ENCODE peak calls at places on chromosomes 16 and 17, in ten cellular contexts. One of them, this sample, is unnamed.

GRCh38 chr17:14297161-14297851 is 3.6 kb upstream of the HS3ST3B1 start:
- DNase-seq in posterior cingulate gyrus: no peak
- DNase-seq in ovary: peak
- DNase-seq in lung: peak
- DNase-seq in AG20443: peak
- DNase-seq in NCI-H460: no peak
- DNase-seq in NCI-H345: no peak
- DNase-seq in K562: no peak
- DNase-seq in activated CD4-positive, alpha-beta T cell treated with anti-CD3 and anti-CD28 coated beads for 48 hours: peak
- DNase-seq in fibroblast of pulmonary artery: peak
- DNase-seq in this sample: peak

GRCh38 chr17:72222971-72223370 is 102.2 kb downstream of the SOX9 start:
- DNase-seq in lung: no peak
- DNase-seq in posterior cingulate gyrus: no peak
- DNase-seq in ovary: no peak
- DNase-seq in K562: no peak
- DNase-seq in fibroblast of pulmonary artery: no peak
- DNase-seq in activated CD4-positive, alpha-beta T cell treated with anti-CD3 and anti-CD28 coated beads for 48 hours: no peak
- DNase-seq in AG20443: no peak
- DNase-seq in NCI-H460: no peak
- DNase-seq in NCI-H345: no peak
- DNase-seq in this sample: no peak

GRCh38 chr17:19508327-19508867 is 25.3 kb upstream of the SLC47A1 start:
- DNase-seq in lung: peak
- DNase-seq in fibroblast of pulmonary artery: no peak
- DNase-seq in NCI-H460: no peak
- DNase-seq in K562: no peak
- DNase-seq in NCI-H345: peak
- DNase-seq in ovary: peak
- DNase-seq in AG20443: peak
- DNase-seq in posterior cingulate gyrus: peak
- DNase-seq in activated CD4-positive, alpha-beta T cell treated with anti-CD3 and anti-CD28 coated beads for 48 hours: no peak
- DNase-seq in this sample: no peak

GRCh38 chr16:75238132-75238852 is 13.1 kb downstream of the BCAR1 start:
- DNase-seq in AG20443: peak
- DNase-seq in NCI-H460: no peak
- DNase-seq in NCI-H345: peak
- DNase-seq in activated CD4-positive, alpha-beta T cell treated with anti-CD3 and anti-CD28 coated beads for 48 hours: no peak
- DNase-seq in ovary: peak
- DNase-seq in fibroblast of pulmonary artery: peak
- DNase-seq in posterior cingulate gyrus: peak
- DNase-seq in K562: no peak
- DNase-seq in lung: no peak
- DNase-seq in this sample: no peak

GRCh38 chr17:57994436-57994835 is 6.4 kb upstream of the VEZF1 start:
- DNase-seq in activated CD4-positive, alpha-beta T cell treated with anti-CD3 and anti-CD28 coated beads for 48 hours: no peak
- DNase-seq in posterior cingulate gyrus: no peak
- DNase-seq in ovary: no peak
- DNase-seq in lung: no peak
- DNase-seq in NCI-H460: no peak
- DNase-seq in K562: no peak
- DNase-seq in fibroblast of pulmonary artery: no peak
- DNase-seq in NCI-H345: no peak
- DNase-seq in AG20443: no peak
- DNase-seq in this sample: no peak

GRCh38 chr17:64077409-64077808 is 52.5 kb downstream of the ERN1 start:
- DNase-seq in lung: peak
- DNase-seq in K562: no peak
- DNase-seq in fibroblast of pulmonary artery: no peak
- DNase-seq in NCI-H345: peak
- DNase-seq in NCI-H460: no peak
- DNase-seq in posterior cingulate gyrus: no peak
- DNase-seq in AG20443: no peak
- DNase-seq in ovary: no peak
- DNase-seq in activated CD4-positive, alpha-beta T cell treated with anti-CD3 and anti-CD28 coated beads for 48 hours: no peak
- DNase-seq in this sample: peak

GRCh38 chr16:26642047-26642664 is 424.6 kb upstream of the C16orf82 start:
- DNase-seq in ovary: no peak
- DNase-seq in posterior cingulate gyrus: no peak
- DNase-seq in K562: no peak
- DNase-seq in activated CD4-positive, alpha-beta T cell treated with anti-CD3 and anti-CD28 coated beads for 48 hours: no peak
- DNase-seq in NCI-H345: no peak
- DNase-seq in AG20443: no peak
- DNase-seq in NCI-H460: no peak
- DNase-seq in lung: peak
- DNase-seq in fibroblast of pulmonary artery: no peak
- DNase-seq in this sample: no peak

GRCh38 chr17:75894049-75894742 is 2.6 kb downstream of the TRIM65 start:
- DNase-seq in fibroblast of pulmonary artery: no peak
- DNase-seq in NCI-H345: no peak
- DNase-seq in ovary: peak
- DNase-seq in K562: no peak
- DNase-seq in posterior cingulate gyrus: no peak
- DNase-seq in activated CD4-positive, alpha-beta T cell treated with anti-CD3 and anti-CD28 coated beads for 48 hours: no peak
- DNase-seq in NCI-H460: no peak
- DNase-seq in lung: no peak
- DNase-seq in AG20443: no peak
- DNase-seq in this sample: no peak

GRCh38 chr16:86597126-86597879 is 19.0 kb downstream of the FOXL1 start:
- DNase-seq in K562: no peak
- DNase-seq in NCI-H460: no peak
- DNase-seq in activated CD4-positive, alpha-beta T cell treated with anti-CD3 and anti-CD28 coated beads for 48 hours: no peak
- DNase-seq in posterior cingulate gyrus: no peak
- DNase-seq in AG20443: no peak
- DNase-seq in ovary: no peak
- DNase-seq in lung: no peak
- DNase-seq in fibroblast of pulmonary artery: no peak
- DNase-seq in NCI-H345: no peak
- DNase-seq in this sample: no peak

GRCh38 chr17:30961213-30962188 is 9.3 kb upstream of the RNF135 start:
- DNase-seq in ovary: no peak
- DNase-seq in fibroblast of pulmonary artery: peak
- DNase-seq in K562: no peak
- DNase-seq in NCI-H460: peak
- DNase-seq in activated CD4-positive, alpha-beta T cell treated with anti-CD3 and anti-CD28 coated beads for 48 hours: peak
- DNase-seq in NCI-H345: no peak
- DNase-seq in posterior cingulate gyrus: no peak
- DNase-seq in AG20443: peak
- DNase-seq in lung: no peak
- DNase-seq in this sample: no peak

GRCh38 chr16:70520612-70521297 is 2.6 kb downstream of the COG4 start:
- DNase-seq in AG20443: peak
- DNase-seq in posterior cingulate gyrus: no peak
- DNase-seq in fibroblast of pulmonary artery: peak
- DNase-seq in activated CD4-positive, alpha-beta T cell treated with anti-CD3 and anti-CD28 coated beads for 48 hours: no peak
- DNase-seq in lung: no peak
- DNase-seq in ovary: no peak
- DNase-seq in NCI-H460: no peak
- DNase-seq in NCI-H345: no peak
- DNase-seq in K562: no peak
- DNase-seq in this sample: peak

GRCh38 chr16:79618712-79619050 is 18.1 kb upstream of the MAF start:
- DNase-seq in lung: no peak
- DNase-seq in ovary: no peak
- DNase-seq in posterior cingulate gyrus: no peak
- DNase-seq in K562: no peak
- DNase-seq in AG20443: no peak
- DNase-seq in fibroblast of pulmonary artery: no peak
- DNase-seq in NCI-H460: no peak
- DNase-seq in NCI-H345: no peak
- DNase-seq in activated CD4-positive, alpha-beta T cell treated with anti-CD3 and anti-CD28 coated beads for 48 hours: peak
- DNase-seq in this sample: no peak

GRCh38 chr17:8080799-8081219 is 6.7 kb downstream of the ALOX12B start:
- DNase-seq in activated CD4-positive, alpha-beta T cell treated with anti-CD3 and anti-CD28 coated beads for 48 hours: no peak
- DNase-seq in posterior cingulate gyrus: no peak
- DNase-seq in NCI-H460: no peak
- DNase-seq in NCI-H345: no peak
- DNase-seq in K562: no peak
- DNase-seq in lung: no peak
- DNase-seq in AG20443: no peak
- DNase-seq in fibroblast of pulmonary artery: no peak
- DNase-seq in ovary: no peak
- DNase-seq in this sample: no peak

GRCh38 chr17:15255713-15256454 is 9.2 kb downstream of the PMP22 start:
- DNase-seq in fibroblast of pulmonary artery: peak
- DNase-seq in posterior cingulate gyrus: no peak
- DNase-seq in NCI-H460: no peak
- DNase-seq in ovary: no peak
- DNase-seq in activated CD4-positive, alpha-beta T cell treated with anti-CD3 and anti-CD28 coated beads for 48 hours: no peak
- DNase-seq in NCI-H345: no peak
- DNase-seq in AG20443: peak
- DNase-seq in K562: no peak
- DNase-seq in lung: no peak
- DNase-seq in this sample: no peak

GRCh38 chr17:80254396-80255241 is 6.0 kb upstream of the RNF213 start:
- DNase-seq in activated CD4-positive, alpha-beta T cell treated with anti-CD3 and anti-CD28 coated beads for 48 hours: peak
- DNase-seq in K562: peak
- DNase-seq in AG20443: peak
- DNase-seq in NCI-H460: peak
- DNase-seq in fibroblast of pulmonary artery: peak
- DNase-seq in posterior cingulate gyrus: peak
- DNase-seq in lung: peak
- DNase-seq in ovary: no peak
- DNase-seq in NCI-H345: peak
- DNase-seq in this sample: peak